ENCODE peak calls at places on chromosomes 1 and 21, in four cellular contexts. X is ovary, Y is type B pancreatic cell, S is right atrium auricular region. K is an unnamed sample.

GRCh38 chr1:45842786-45843185 is 39.4 kb downstream of the MAST2 start:
- DNase-seq in Y (no peak), X (no peak), S (no peak), K (no peak)

GRCh38 chr1:77536813-77537212 is 145.6 kb downstream of the ZZZ3 start:
- DNase-seq in Y (no peak), X (no peak), S (no peak), K (peak)

GRCh38 chr1:57163332-57163731 is 197.5 kb upstream of the C8B start:
- DNase-seq in X (no peak), Y (no peak), S (no peak), K (no peak)

GRCh38 chr1:224454337-224455055 is 19.9 kb upstream of the WDR26 start:
- DNase-seq in X (no peak), Y (no peak), S (no peak), K (peak)

GRCh38 chr1:67211589-67212563 is 45.6 kb downstream of the IL23R start:
- DNase-seq in X (no peak), Y (no peak), S (no peak), K (peak)

GRCh38 chr1:62725255-62725654 is 37.1 kb upstream of the DOCK7 start:
- DNase-seq in Y (no peak), S (no peak), X (no peak), K (peak)

GRCh38 chr1:231162300-231162969 is 577 bp downstream of the TRIM67 start:
- DNase-seq in S (no peak), Y (peak), X (no peak), K (peak)

GRCh38 chr21:22573834-22574233 is 1575.6 kb downstream of the NCAM2 start:
- DNase-seq in Y (no peak), X (no peak), S (no peak), K (no peak)

GRCh38 chr1:169484683-169485426 is 889 bp downstream of the SLC19A2 start:
- DNase-seq in X (peak), S (peak), Y (no peak), K (peak)

GRCh38 chr1:9428601-9429368 is 110.5 kb upstream of the SLC25A33 start:
- DNase-seq in Y (peak), X (peak), S (peak), K (peak)

GRCh38 chr1:19435181-19435580 is 50.2 kb downstream of the CAPZB start:
- DNase-seq in X (peak), S (no peak), Y (no peak), K (peak)

GRCh38 chr1:169348356-169349036 is 19.1 kb downstream of the NME7 start:
- DNase-seq in S (no peak), Y (no peak), X (no peak), K (peak)

GRCh38 chr1:35708952-35709351 is 9.7 kb downstream of the C1orf216 start:
- DNase-seq in S (no peak), Y (no peak), X (no peak), K (no peak)

GRCh38 chr1:236602171-236602570 is 2.1 kb downstream of the HEATR1 start:
- DNase-seq in X (no peak), S (no peak), Y (no peak), K (no peak)

GRCh38 chr1:236605030-236605806 is 902 bp upstream of the HEATR1 start:
- DNase-seq in Y (no peak), S (no peak), X (no peak), K (no peak)

GRCh38 chr1:236603896-236604217 is 459 bp downstream of the HEATR1 start:
- DNase-seq in Y (no peak), S (no peak), X (no peak), K (peak)

GRCh38 chr1:236608930-236609726 is 4.8 kb upstream of the HEATR1 start:
- DNase-seq in S (no peak), X (peak), Y (no peak), K (peak)

GRCh38 chr1:236604218-236605029 is at the start of gene HEATR1:
- DNase-seq in Y (peak), X (peak), S (peak), K (peak)
- TF ChIP-seq CTCF in Y (no peak), X (no peak), S (no peak), K (peak)

GRCh38 chr1:235515844-235516512 is 11.7 kb upstream of the B3GALNT2 start:
- DNase-seq in S (no peak), X (no peak), Y (no peak), K (no peak)

GRCh38 chr1:235513495-235514366 is 9.5 kb upstream of the B3GALNT2 start:
- DNase-seq in Y (no peak), X (peak), S (no peak), K (peak)

GRCh38 chr1:235507623-235508022 is 3.4 kb upstream of the B3GALNT2 start:
- DNase-seq in Y (no peak), S (no peak), X (no peak), K (no peak)

GRCh38 chr1:235516862-235517446 is 12.7 kb upstream of the B3GALNT2 start:
- DNase-seq in Y (no peak), X (no peak), S (no peak), K (no peak)

GRCh38 chr1:235511470-235512240 is 7.4 kb upstream of the B3GALNT2 start:
- DNase-seq in X (no peak), Y (no peak), S (no peak), K (peak)
- TF ChIP-seq CTCF in X (no peak), Y (peak), S (no peak), K (peak)

GRCh38 chr1:15443281-15443680 is 5.0 kb downstream of the CTRC start:
- DNase-seq in Y (no peak), S (no peak), X (no peak), K (no peak)

GRCh38 chr1:15446212-15446611 is 8.0 kb downstream of the CTRC start:
- DNase-seq in S (no peak), X (no peak), Y (no peak), K (no peak)

GRCh38 chr1:15442759-15443158 is 4.5 kb downstream of the CTRC start:
- DNase-seq in Y (no peak), X (no peak), S (no peak), K (no peak)

GRCh38 chr1:15445390-15446122 is 7.3 kb downstream of the CTRC start:
- DNase-seq in X (no peak), Y (no peak), S (no peak), K (no peak)

DNA sequence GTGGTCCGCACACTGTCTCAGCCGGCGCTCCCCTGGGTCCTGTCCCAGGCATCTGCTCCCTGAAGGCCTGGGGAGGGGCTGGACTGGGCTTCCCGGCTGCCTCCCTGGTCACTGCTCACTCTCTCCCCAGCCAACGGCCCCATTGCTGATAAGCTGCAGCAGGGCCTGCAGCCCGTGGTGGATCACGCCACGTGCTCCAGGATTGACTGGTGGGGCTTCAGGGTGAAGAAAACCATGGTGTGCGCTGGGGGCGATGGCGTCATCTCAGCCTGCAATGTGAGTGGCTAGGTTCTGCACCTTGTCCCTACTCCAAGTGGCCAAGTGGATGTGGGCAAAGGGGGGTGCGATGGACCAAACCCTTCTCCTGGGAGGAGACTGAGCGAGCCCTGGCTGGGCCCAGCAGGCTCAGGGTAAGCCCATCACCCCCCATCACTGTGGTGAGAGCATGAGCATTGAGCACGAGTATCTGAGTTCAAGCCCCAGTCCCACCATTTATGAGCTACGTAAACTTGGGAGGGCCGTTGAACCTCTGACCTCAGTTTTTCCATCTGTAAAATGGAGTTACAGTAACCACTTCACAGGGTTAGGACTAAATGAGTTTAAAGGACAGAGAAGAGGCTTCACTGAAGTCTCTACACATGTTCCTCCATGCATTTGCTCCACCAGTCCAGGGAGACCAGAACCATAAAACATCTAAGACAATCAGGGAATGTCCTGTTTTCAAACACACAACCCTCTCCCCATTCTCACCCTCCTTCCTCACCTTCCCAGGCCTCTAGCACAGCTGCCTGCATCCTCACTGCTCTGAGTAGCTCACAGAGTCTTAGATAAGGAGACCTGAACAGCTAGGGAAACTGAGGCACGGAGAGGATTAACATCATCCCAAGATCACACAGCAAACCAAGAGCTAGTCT is 6.5 kb downstream of the CTRC start:
- DNase-seq in Y (no peak), X (no peak), S (no peak), K (no peak)
- TF ChIP-seq CTCF in Y (no peak), X (no peak), S (no peak), K (no peak)

GRCh38 chr21:17575076-17575475 is 37.6 kb downstream of the BTG3 start:
- DNase-seq in Y (no peak), X (no peak), S (no peak), K (no peak)
- TF ChIP-seq CTCF in Y (no peak), X (no peak), S (no peak), K (no peak)

DNA sequence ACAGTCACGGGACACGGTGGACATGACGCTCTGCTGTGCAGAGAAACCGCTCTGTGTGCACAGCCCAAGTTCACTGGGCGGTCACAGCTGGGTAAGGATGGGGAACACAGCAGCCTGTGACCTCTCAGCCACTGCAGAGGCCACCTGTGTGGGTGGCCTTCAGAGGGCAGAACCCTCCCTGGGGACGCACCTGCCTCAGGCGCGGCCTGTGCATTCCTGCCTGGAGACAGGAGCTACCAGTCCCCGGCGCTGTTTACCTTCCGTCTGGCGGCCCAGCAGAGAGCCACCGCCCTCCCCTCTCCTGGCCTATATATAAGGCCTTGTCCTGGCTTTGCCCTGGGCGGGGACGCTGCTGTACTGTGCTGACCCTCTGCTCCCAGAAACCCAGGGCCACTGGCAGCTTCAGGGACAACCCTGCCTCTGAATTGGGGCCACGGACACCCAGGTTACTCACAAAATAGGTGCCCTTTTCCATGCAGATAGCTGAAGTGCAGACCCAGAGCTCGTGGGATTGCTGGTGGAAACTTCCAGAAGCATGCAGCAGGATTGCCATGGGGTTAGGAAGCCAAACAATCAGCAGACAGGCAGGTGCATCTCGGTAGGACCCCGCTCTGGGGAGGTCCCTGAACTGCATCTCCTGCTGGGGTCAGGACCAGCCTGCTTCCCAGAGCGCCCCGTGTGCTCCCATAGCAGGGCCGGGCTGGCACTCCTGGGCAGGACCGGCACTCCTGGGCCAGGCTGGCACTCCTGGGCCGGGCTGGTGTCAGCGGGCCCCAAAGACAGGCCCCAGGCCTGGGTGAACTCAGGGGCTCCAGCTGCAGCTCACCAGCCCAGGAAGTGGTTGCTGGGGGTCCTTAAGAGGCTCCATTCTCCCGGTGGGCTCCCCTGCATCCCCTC is 83.6 kb downstream of the SIK1 start:
- DNase-seq in S (no peak), X (no peak), Y (no peak), K (peak)
- TF ChIP-seq CTCF in S (no peak), X (no peak), Y (no peak), K (no peak)

K was measured in epithelial cell of esophagus.